ENCODE peak calls at places on chromosomes 3 and 15, in nine cellular contexts. One of them, this sample, is unnamed.

GRCh38 chr3:74273091-74273490 is 341.4 kb downstream of the CNTN3 start:
- DNase-seq in GM12864: no peak
- DNase-seq in GM03348: peak; percentile 57
- DNase-seq in AG08396: no peak
- DNase-seq in Caki2: no peak
- DNase-seq in activated T-cell treated with anti-CD3 and anti-CD28 coated beads, Interleukin-2, amount 50 U/mL, for 24 hours: no peak
- DNase-seq in H4: no peak
- DNase-seq in mesenteric fat pad: no peak
- DNase-seq in GM04504: peak; percentile 13
- DNase-seq in this sample: no peak

GRCh38 chr3:55885721-55886120 is 398.6 kb upstream of the WNT5A start:
- DNase-seq in GM12864: no peak
- DNase-seq in GM03348: peak; percentile 7
- DNase-seq in AG08396: peak; percentile 51
- DNase-seq in Caki2: no peak
- DNase-seq in activated T-cell treated with anti-CD3 and anti-CD28 coated beads, Interleukin-2, amount 50 U/mL, for 24 hours: no peak
- DNase-seq in H4: peak; percentile 89
- DNase-seq in mesenteric fat pad: no peak
- DNase-seq in GM04504: peak; percentile 10
- DNase-seq in this sample: no peak

GRCh38 chr3:49606427-49606826 is 52.1 kb downstream of the BSN start:
- DNase-seq in GM12864: no peak
- DNase-seq in GM03348: no peak
- DNase-seq in AG08396: no peak
- DNase-seq in Caki2: no peak
- DNase-seq in activated T-cell treated with anti-CD3 and anti-CD28 coated beads, Interleukin-2, amount 50 U/mL, for 24 hours: no peak
- DNase-seq in H4: no peak
- DNase-seq in mesenteric fat pad: peak; percentile 67
- DNase-seq in GM04504: no peak
- DNase-seq in this sample: no peak

GRCh38 chr3:137792633-137793271 is 28.6 kb downstream of the SOX14 start:
- DNase-seq in GM12864: peak; percentile 7
- DNase-seq in GM03348: peak; percentile 58
- DNase-seq in AG08396: peak; percentile 54
- DNase-seq in Caki2: peak; percentile 31
- DNase-seq in activated T-cell treated with anti-CD3 and anti-CD28 coated beads, Interleukin-2, amount 50 U/mL, for 24 hours: no peak
- DNase-seq in H4: peak; percentile 67
- DNase-seq in mesenteric fat pad: no peak
- DNase-seq in GM04504: peak; percentile 10
- DNase-seq in this sample: no peak

GRCh38 chr3:71129611-71130515 is 453.7 kb downstream of the FOXP1 start:
- DNase-seq in GM12864: no peak
- DNase-seq in GM03348: peak; percentile 39
- DNase-seq in AG08396: no peak
- DNase-seq in Caki2: peak; percentile 64
- DNase-seq in activated T-cell treated with anti-CD3 and anti-CD28 coated beads, Interleukin-2, amount 50 U/mL, for 24 hours: peak; percentile 45
- DNase-seq in H4: peak; percentile 12
- DNase-seq in mesenteric fat pad: no peak
- DNase-seq in GM04504: no peak
- DNase-seq in this sample: peak; percentile 19

GRCh38 chr15:77481670-77482069 is 61.0 kb downstream of the HMG20A start:
- DNase-seq in GM12864: no peak
- DNase-seq in GM03348: peak; percentile 54
- DNase-seq in AG08396: no peak
- DNase-seq in Caki2: no peak
- DNase-seq in activated T-cell treated with anti-CD3 and anti-CD28 coated beads, Interleukin-2, amount 50 U/mL, for 24 hours: no peak
- DNase-seq in H4: no peak
- DNase-seq in mesenteric fat pad: no peak
- DNase-seq in GM04504: no peak
- DNase-seq in this sample: no peak

GRCh38 chr15:63122002-63122893 is 587 bp downstream of the LACTB start:
- DNase-seq in GM12864: peak; percentile 55
- DNase-seq in GM03348: peak; percentile 94
- DNase-seq in AG08396: peak; percentile 88
- DNase-seq in Caki2: peak; percentile 69
- DNase-seq in activated T-cell treated with anti-CD3 and anti-CD28 coated beads, Interleukin-2, amount 50 U/mL, for 24 hours: peak; percentile 95
- DNase-seq in H4: peak; percentile 64
- DNase-seq in mesenteric fat pad: peak; percentile 93
- DNase-seq in GM04504: peak; percentile 44
- DNase-seq in this sample: peak; percentile 83

GRCh38 chr3:28940530-28940929 is 340.3 kb upstream of the RBMS3 start:
- DNase-seq in GM12864: peak; percentile 45
- DNase-seq in GM03348: peak; percentile 75
- DNase-seq in AG08396: peak; percentile 43
- DNase-seq in Caki2: peak; percentile 78
- DNase-seq in activated T-cell treated with anti-CD3 and anti-CD28 coated beads, Interleukin-2, amount 50 U/mL, for 24 hours: no peak
- DNase-seq in H4: peak; percentile 89
- DNase-seq in mesenteric fat pad: no peak
- DNase-seq in GM04504: peak; percentile 56
- DNase-seq in this sample: peak; percentile 28

GRCh38 chr3:183122257-183122932 is 23.1 kb upstream of the MCCC1 start:
- DNase-seq in GM12864: no peak
- DNase-seq in GM03348: peak; percentile 78
- DNase-seq in AG08396: peak; percentile 73
- DNase-seq in Caki2: peak; percentile 66
- DNase-seq in activated T-cell treated with anti-CD3 and anti-CD28 coated beads, Interleukin-2, amount 50 U/mL, for 24 hours: no peak
- DNase-seq in H4: peak; percentile 64
- DNase-seq in mesenteric fat pad: no peak
- DNase-seq in GM04504: peak; percentile 24
- DNase-seq in this sample: peak; percentile 55

GRCh38 chr3:55309336-55309735 is 177.8 kb downstream of the WNT5A start:
- DNase-seq in GM12864: no peak
- DNase-seq in GM03348: peak; percentile 22
- DNase-seq in AG08396: no peak
- DNase-seq in Caki2: no peak
- DNase-seq in activated T-cell treated with anti-CD3 and anti-CD28 coated beads, Interleukin-2, amount 50 U/mL, for 24 hours: no peak
- DNase-seq in H4: no peak
- DNase-seq in mesenteric fat pad: no peak
- DNase-seq in GM04504: no peak
- DNase-seq in this sample: no peak

GRCh38 chr15:38864827-38865604 is 300.4 kb upstream of the RASGRP1 start:
- DNase-seq in GM12864: no peak
- DNase-seq in GM03348: peak; percentile 83
- DNase-seq in AG08396: peak; percentile 45
- DNase-seq in Caki2: no peak
- DNase-seq in activated T-cell treated with anti-CD3 and anti-CD28 coated beads, Interleukin-2, amount 50 U/mL, for 24 hours: no peak
- DNase-seq in H4: no peak
- DNase-seq in mesenteric fat pad: no peak
- DNase-seq in GM04504: peak; percentile 95
- DNase-seq in this sample: peak; percentile 50

GRCh38 chr3:189776163-189776824 is 145.1 kb downstream of the TP63 start:
- DNase-seq in GM12864: no peak
- DNase-seq in GM03348: no peak
- DNase-seq in AG08396: no peak
- DNase-seq in Caki2: no peak
- DNase-seq in activated T-cell treated with anti-CD3 and anti-CD28 coated beads, Interleukin-2, amount 50 U/mL, for 24 hours: no peak
- DNase-seq in H4: no peak
- DNase-seq in mesenteric fat pad: no peak
- DNase-seq in GM04504: no peak
- DNase-seq in this sample: no peak

GRCh38 chr3:126481808-126482502 is 6.3 kb upstream of the ZXDC start:
- DNase-seq in GM12864: no peak
- DNase-seq in GM03348: peak; percentile 40
- DNase-seq in AG08396: peak; percentile 35
- DNase-seq in Caki2: no peak
- DNase-seq in activated T-cell treated with anti-CD3 and anti-CD28 coated beads, Interleukin-2, amount 50 U/mL, for 24 hours: no peak
- DNase-seq in H4: no peak
- DNase-seq in mesenteric fat pad: no peak
- DNase-seq in GM04504: no peak
- DNase-seq in this sample: no peak

GRCh38 chr15:89330119-89330518 is 4.5 kb downstream of the POLG start:
- DNase-seq in GM12864: no peak
- DNase-seq in GM03348: no peak
- DNase-seq in AG08396: no peak
- DNase-seq in Caki2: no peak
- DNase-seq in activated T-cell treated with anti-CD3 and anti-CD28 coated beads, Interleukin-2, amount 50 U/mL, for 24 hours: no peak
- DNase-seq in H4: no peak
- DNase-seq in mesenteric fat pad: peak; percentile 76
- DNase-seq in GM04504: no peak
- DNase-seq in this sample: no peak

GRCh38 chr3:121941592-121941991 is 47.4 kb downstream of the SLC15A2 start:
- DNase-seq in GM12864: no peak
- DNase-seq in GM03348: no peak
- DNase-seq in AG08396: no peak
- DNase-seq in Caki2: no peak
- DNase-seq in activated T-cell treated with anti-CD3 and anti-CD28 coated beads, Interleukin-2, amount 50 U/mL, for 24 hours: no peak
- DNase-seq in H4: no peak
- DNase-seq in mesenteric fat pad: no peak
- DNase-seq in GM04504: no peak
- DNase-seq in this sample: no peak

GRCh38 chr15:52183562-52184173 is 7.5 kb downstream of the GNB5 start:
- DNase-seq in GM12864: no peak
- DNase-seq in GM03348: peak; percentile 73
- DNase-seq in AG08396: peak; percentile 42
- DNase-seq in Caki2: no peak
- DNase-seq in activated T-cell treated with anti-CD3 and anti-CD28 coated beads, Interleukin-2, amount 50 U/mL, for 24 hours: no peak
- DNase-seq in H4: no peak
- DNase-seq in mesenteric fat pad: no peak
- DNase-seq in GM04504: no peak
- DNase-seq in this sample: peak; percentile 54

GRCh38 chr15:31477851-31478250 is 151.2 kb downstream of the KLF13 start:
- DNase-seq in GM12864: no peak
- DNase-seq in GM03348: no peak
- DNase-seq in AG08396: no peak
- DNase-seq in Caki2: no peak
- DNase-seq in activated T-cell treated with anti-CD3 and anti-CD28 coated beads, Interleukin-2, amount 50 U/mL, for 24 hours: peak; percentile 16
- DNase-seq in H4: no peak
- DNase-seq in mesenteric fat pad: no peak
- DNase-seq in GM04504: no peak
- DNase-seq in this sample: no peak

GRCh38 chr3:72120039-72120438 is 335.1 kb upstream of the PROK2 start:
- DNase-seq in GM12864: no peak
- DNase-seq in GM03348: no peak
- DNase-seq in AG08396: no peak
- DNase-seq in Caki2: no peak
- DNase-seq in activated T-cell treated with anti-CD3 and anti-CD28 coated beads, Interleukin-2, amount 50 U/mL, for 24 hours: no peak
- DNase-seq in H4: no peak
- DNase-seq in mesenteric fat pad: no peak
- DNase-seq in GM04504: no peak
- DNase-seq in this sample: no peak

GRCh38 chr3:62870321-62870720 is 4.9 kb downstream of the CADPS start:
- DNase-seq in GM12864: no peak
- DNase-seq in GM03348: no peak
- DNase-seq in AG08396: peak; percentile 21
- DNase-seq in Caki2: no peak
- DNase-seq in activated T-cell treated with anti-CD3 and anti-CD28 coated beads, Interleukin-2, amount 50 U/mL, for 24 hours: no peak
- DNase-seq in H4: no peak
- DNase-seq in mesenteric fat pad: no peak
- DNase-seq in GM04504: no peak
- DNase-seq in this sample: no peak

GRCh38 chr3:58575986-58576652 is 1.1 kb downstream of the FAM107A start:
- DNase-seq in GM12864: no peak
- DNase-seq in GM03348: no peak
- DNase-seq in AG08396: no peak
- DNase-seq in Caki2: no peak
- DNase-seq in activated T-cell treated with anti-CD3 and anti-CD28 coated beads, Interleukin-2, amount 50 U/mL, for 24 hours: no peak
- DNase-seq in H4: no peak
- DNase-seq in mesenteric fat pad: no peak
- DNase-seq in GM04504: no peak
- DNase-seq in this sample: no peak

GRCh38 chr3:25854214-25854613 is 64.3 kb downstream of the OXSM start:
- DNase-seq in GM12864: no peak
- DNase-seq in GM03348: peak; percentile 7
- DNase-seq in AG08396: peak; percentile 19
- DNase-seq in Caki2: no peak
- DNase-seq in activated T-cell treated with anti-CD3 and anti-CD28 coated beads, Interleukin-2, amount 50 U/mL, for 24 hours: no peak
- DNase-seq in H4: no peak
- DNase-seq in mesenteric fat pad: no peak
- DNase-seq in GM04504: no peak
- DNase-seq in this sample: peak; percentile 23

GRCh38 chr3:175234075-175234474 is 374.9 kb downstream of the NAALADL2 start:
- DNase-seq in GM12864: no peak
- DNase-seq in GM03348: no peak
- DNase-seq in AG08396: no peak
- DNase-seq in Caki2: no peak
- DNase-seq in activated T-cell treated with anti-CD3 and anti-CD28 coated beads, Interleukin-2, amount 50 U/mL, for 24 hours: no peak
- DNase-seq in H4: no peak
- DNase-seq in mesenteric fat pad: no peak
- DNase-seq in GM04504: no peak
- DNase-seq in this sample: no peak